ENCODE peak calls at places on chromosomes 13 and 19, in seven cellular contexts. V is tibial nerve; C is right atrium auricular region; N is CD8-positive, alpha-beta T cell; W is CD4-positive, CD25-positive, alpha-beta regulatory T cell; O is cardiac fibroblast; U is aorta. Q is an unnamed sample.

GRCh38 chr19:23436944-23437343 is 41.7 kb upstream of the ZNF91 start:
- DNase-seq in V (no peak), C (no peak), N (no peak), W (no peak), O (no peak), U (no peak), Q (no peak)

GRCh38 chr13:34107814-34108213 is 289.9 kb downstream of the RFC3 start:
- DNase-seq in V (no peak), C (no peak), N (no peak), W (no peak), O (peak; percentile 11), U (no peak), Q (peak; percentile 10)

GRCh38 chr19:49339364-49340068 is 4.3 kb downstream of the CD37 start:
- DNase-seq in V (peak; percentile 73), C (peak; percentile 93), N (no peak), W (no peak), O (peak; percentile 92), U (peak; percentile 93), Q (peak; percentile 95)

GRCh38 chr19:49415102-49415809 is 8.0 kb downstream of the PTH2 start:
- DNase-seq in V (no peak), C (no peak), N (no peak), W (no peak), O (peak; percentile 75), U (no peak), Q (peak; percentile 9)

GRCh38 chr19:14443632-14444216 is 10.6 kb downstream of the PKN1 start:
- DNase-seq in V (no peak), C (no peak), N (no peak), W (no peak), O (no peak), U (no peak), Q (no peak)

GRCh38 chr19:16628984-16629691 is 1.1 kb upstream of the MED26 start:
- DNase-seq in V (no peak), C (no peak), N (no peak), W (peak; percentile 87), O (peak; percentile 68), U (no peak), Q (peak; percentile 72)

GRCh38 chr19:41263042-41263849 is 926 bp upstream of the HNRNPUL1 start:
- DNase-seq in V (peak; percentile 53), C (peak; percentile 83), N (peak; percentile 85), W (peak; percentile 71), O (peak; percentile 85), U (peak; percentile 86), Q (peak; percentile 88)

GRCh38 chr13:41054212-41054877 is 7.0 kb upstream of the WBP4 start:
- DNase-seq in V (no peak), C (no peak), N (peak; percentile 57), W (peak; percentile 83), O (peak; percentile 65), U (no peak), Q (peak; percentile 78)

GRCh38 chr13:102609696-102610095 is 12.9 kb downstream of the TPP2 start:
- DNase-seq in V (no peak), C (no peak), N (no peak), W (no peak), O (no peak), U (no peak), Q (no peak)

GRCh38 chr19:15869109-15869555 is 28.7 kb downstream of the CYP4F2 start:
- DNase-seq in V (no peak), C (no peak), N (peak; percentile 39), W (peak; percentile 35), O (peak; percentile 23), U (no peak), Q (peak; percentile 20)

GRCh38 chr13:39038569-39038898 is 278 bp downstream of the NHLRC3 start:
- DNase-seq in V (no peak), C (no peak), N (peak; percentile 41), W (peak; percentile 78), O (no peak), U (no peak), Q (no peak)

GRCh38 chr19:56403261-56403660 is 871 bp upstream of the ZNF583 start:
- DNase-seq in V (no peak), C (no peak), N (no peak), W (no peak), O (peak; percentile 7), U (no peak), Q (peak; percentile 36)

DNA sequence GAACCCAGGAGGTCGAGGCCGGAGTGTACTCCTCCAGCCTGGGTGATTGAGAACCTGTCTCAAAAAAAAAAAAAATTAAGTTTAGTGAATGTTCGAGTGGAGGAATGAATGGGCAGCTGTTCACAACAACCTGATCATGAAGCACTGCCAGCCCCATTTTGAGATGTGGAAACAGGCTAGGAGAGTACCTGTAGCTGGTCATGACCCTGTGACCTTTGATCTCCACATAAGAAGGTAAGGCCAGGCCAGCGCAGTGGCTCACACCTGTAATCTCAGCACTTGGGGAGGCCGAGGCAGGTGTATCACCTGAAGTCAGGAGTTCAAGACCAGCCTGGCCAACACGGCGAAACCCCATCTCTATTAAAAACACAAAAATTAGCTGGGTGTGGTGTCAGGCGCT is 7.6 kb downstream of the RAVER1 start:
- DNase-seq in V (no peak), C (no peak), N (no peak), W (no peak), O (no peak), U (no peak), Q (no peak)
- H3K4me3 ChIP-seq in V (no peak overlapping the region), C (no peak overlapping the region), N (no peak overlapping the region), W (no peak overlapping the region), O (no peak overlapping the region), U (no peak overlapping the region), Q (no peak overlapping the region)

DNA sequence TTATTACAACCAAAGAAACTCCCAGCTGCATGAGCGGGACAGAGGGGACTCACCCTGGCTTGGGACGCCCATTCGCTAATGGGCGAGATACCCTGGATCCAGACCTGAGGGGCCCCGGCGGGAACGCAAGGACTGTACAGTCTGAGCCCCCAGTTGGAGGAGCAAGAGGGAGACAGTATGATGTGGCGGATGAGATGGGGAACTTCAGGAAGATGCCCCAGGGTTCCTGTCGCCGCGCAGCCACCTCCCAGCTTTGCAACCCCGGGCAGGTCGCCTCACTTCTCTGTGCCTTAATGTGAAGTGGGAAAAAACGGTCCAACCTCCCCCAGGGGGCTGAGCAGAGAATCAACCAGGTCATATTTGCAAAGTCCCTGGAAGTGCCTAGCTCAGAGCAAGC is 2.5 kb downstream of the NPAS1 start:
- DNase-seq in V (no peak), C (no peak), N (no peak), W (no peak), O (no peak), U (no peak), Q (no peak)
- H3K4me3 ChIP-seq in V (no peak overlapping the region), C (no peak overlapping the region), N (no peak overlapping the region), W (no peak overlapping the region), O (no peak overlapping the region), U (no peak overlapping the region), Q (no peak overlapping the region)

DNA sequence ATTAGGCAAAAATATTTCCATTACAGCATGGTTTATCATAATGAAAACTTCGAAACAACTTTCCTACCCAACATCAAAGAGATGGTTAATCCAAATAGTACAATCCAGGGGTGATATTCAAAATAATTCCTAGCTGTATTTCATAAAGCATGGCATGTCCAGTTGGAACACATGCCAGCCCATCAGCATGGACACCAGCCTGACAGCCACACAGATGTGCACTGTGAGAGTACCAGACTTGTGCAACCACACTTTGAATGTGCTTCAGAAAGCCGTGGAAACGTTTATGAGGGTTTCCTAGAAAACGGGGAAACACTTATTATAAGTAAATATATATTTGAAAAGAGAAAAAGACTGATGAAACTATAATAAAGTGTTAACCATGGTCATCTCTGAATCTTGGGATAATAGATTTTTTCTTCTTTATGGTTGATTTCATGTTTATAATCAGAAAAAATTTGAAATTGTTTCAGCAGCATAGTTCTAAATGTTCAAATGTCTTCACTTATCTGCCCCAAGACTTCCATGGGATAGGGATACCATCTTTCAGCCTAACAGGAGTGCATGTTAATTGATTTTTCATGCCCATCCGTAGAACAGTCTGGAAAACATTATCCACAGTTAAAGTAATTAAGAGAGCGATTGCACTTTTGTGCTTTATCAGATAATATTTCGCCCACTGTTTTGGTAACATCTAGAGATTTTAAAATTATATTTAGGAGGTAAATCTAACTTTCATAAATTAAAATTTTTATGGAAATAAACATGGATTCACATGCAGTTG is 242.6 kb upstream of the IRS2 start:
- DNase-seq in V (no peak), C (no peak), N (no peak), W (no peak), O (no peak), U (no peak), Q (no peak)
- H3K4me3 ChIP-seq in V (no peak overlapping the region), C (no peak overlapping the region), N (no peak overlapping the region), W (no peak overlapping the region), O (no peak overlapping the region), U (no peak overlapping the region), Q (no peak overlapping the region)

GRCh38 chr19:8210660-8211101 is 1.5 kb downstream of the CERS4 start:
- DNase-seq in V (no peak), C (no peak), N (no peak), W (no peak), O (no peak), U (no peak), Q (no peak)
- H3K4me3 ChIP-seq in V (peak overlapping the region; percentile 86), C (no peak overlapping the region), N (peak overlapping the region; percentile 75), W (peak overlapping the region; percentile 82), O (no peak overlapping the region), U (no peak overlapping the region), Q (no peak overlapping the region)

GRCh38 chr19:58474291-58474996 is 1.7 kb upstream of the ZNF446 start:
- DNase-seq in V (no peak), C (no peak), N (no peak), W (no peak), O (peak; percentile 35), U (no peak), Q (peak; percentile 93)
- H3K4me3 ChIP-seq in V (no peak overlapping the region), C (no peak overlapping the region), N (no peak overlapping the region), W (no peak overlapping the region), O (no peak overlapping the region), U (no peak overlapping the region), Q (no peak overlapping the region)

GRCh38 chr19:21749090-21749489 is 18.3 kb downstream of the ZNF100 start:
- DNase-seq in V (no peak), C (no peak), N (no peak), W (no peak), O (peak; percentile 8), U (no peak), Q (peak; percentile 25)

GRCh38 chr19:21748088-21748487 is 19.3 kb downstream of the ZNF100 start:
- DNase-seq in V (no peak), C (no peak), N (no peak), W (no peak), O (no peak), U (no peak), Q (no peak)

GRCh38 chr19:21750586-21751128 is 16.7 kb downstream of the ZNF100 start:
- DNase-seq in V (no peak), C (no peak), N (no peak), W (no peak), O (no peak), U (peak; percentile 60), Q (no peak)

GRCh38 chr19:21751379-21751778 is 16.0 kb downstream of the ZNF100 start:
- DNase-seq in V (no peak), C (no peak), N (no peak), W (no peak), O (peak; percentile 29), U (no peak), Q (peak; percentile 41)
- H3K4me3 ChIP-seq in V (no peak overlapping the region), C (no peak overlapping the region), N (no peak overlapping the region), W (no peak overlapping the region), O (no peak overlapping the region), U (no peak overlapping the region), Q (no peak overlapping the region)

DNA sequence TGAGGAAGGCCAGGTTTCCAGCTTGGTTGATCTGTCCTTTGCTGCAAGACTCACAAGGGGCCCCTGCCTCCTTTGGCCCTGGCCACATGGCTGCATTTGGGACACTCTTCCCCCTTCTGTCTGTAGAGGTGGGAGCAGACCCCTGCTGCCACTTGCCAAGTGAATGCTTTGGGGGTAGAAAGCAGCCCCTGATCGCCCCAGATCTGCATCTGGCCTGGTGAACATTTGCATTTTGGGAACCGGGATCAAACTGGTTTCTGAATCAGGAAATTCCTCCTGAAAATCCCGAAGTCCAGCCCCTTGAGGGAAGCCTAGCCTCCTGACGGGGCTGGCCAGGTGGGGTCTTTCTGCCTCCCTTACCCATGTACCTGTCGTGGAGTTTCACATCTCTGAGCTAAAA is 14.9 kb downstream of the DPF1 start:
- DNase-seq in V (no peak), C (no peak), N (no peak), W (no peak), O (no peak), U (no peak), Q (no peak)
- H3K4me3 ChIP-seq in V (no peak overlapping the region), C (no peak overlapping the region), N (no peak overlapping the region), W (no peak overlapping the region), O (no peak overlapping the region), U (no peak overlapping the region), Q (no peak overlapping the region)

Q was measured in choroid plexus epithelial cell.